ENCODE peak calls at places on chromosome 17, in eight cellular contexts. H is H7; N is SHP77; A is COR-L47; W is AG09319; K is activated effector memory CD4-positive, alpha-beta T cell treated with anti-CD3 and anti-CD28 coated beads, Interleukin-2, amount 50 U/mL, for 16 hours; E is astrocyte of the spinal cord; B is skeletal muscle cell. S is an unnamed sample.

GRCh38 chr17:46194393-46195216 is 1.4 kb upstream of the KANSL1 start:
- DNase-seq in H (peak; percentile 60), N (peak; percentile 60), A (no peak), W (no peak), K (peak; percentile 78), E (peak; percentile 50), B (no peak), S (peak; percentile 20)

GRCh38 chr17:55273579-55274370 is 9.0 kb downstream of the HLF start:
- DNase-seq in H (no peak), N (no peak), A (no peak), W (no peak), K (no peak), E (no peak), B (no peak), S (no peak)

GRCh38 chr17:8189041-8189710 is 804 bp downstream of the BORCS6 start:
- DNase-seq in H (no peak), N (peak; percentile 15), A (no peak), W (no peak), K (peak; percentile 74), E (no peak), B (no peak), S (no peak)

GRCh38 chr17:50662632-50663225 is 28.0 kb downstream of the ABCC3 start:
- DNase-seq in H (no peak), N (no peak), A (no peak), W (no peak), K (no peak), E (no peak), B (no peak), S (no peak)

GRCh38 chr17:40518401-40519088 is 17.1 kb upstream of the TNS4 start:
- DNase-seq in H (peak; percentile 68), N (no peak), A (no peak), W (no peak), K (peak; percentile 62), E (no peak), B (no peak), S (no peak)

GRCh38 chr17:3529817-3530741 is 27.5 kb downstream of the TRPV3 start:
- DNase-seq in H (peak; percentile 82), N (no peak), A (no peak), W (peak; percentile 2), K (no peak), E (peak; percentile 28), B (no peak), S (no peak)

GRCh38 chr17:66952031-66952524 is 12.4 kb upstream of the CACNG4 start:
- DNase-seq in H (no peak), N (no peak), A (no peak), W (peak; percentile 56), K (no peak), E (peak; percentile 7), B (peak; percentile 47), S (no peak)

GRCh38 chr17:41360291-41360995 is 9.2 kb downstream of the KRT33B start:
- DNase-seq in H (no peak), N (no peak), A (no peak), W (no peak), K (no peak), E (peak; percentile 17), B (no peak), S (no peak)

GRCh38 chr17:28950017-28950751 is 1.1 kb downstream of the PHF12 start:
- DNase-seq in H (peak; percentile 78), N (peak; percentile 15), A (peak; percentile 58), W (no peak), K (peak; percentile 85), E (peak; percentile 62), B (no peak), S (peak; percentile 39)

GRCh38 chr17:35749560-35750412 is 3.3 kb downstream of the GAS2L2 start:
- DNase-seq in H (peak; percentile 92), N (no peak), A (no peak), W (no peak), K (no peak), E (no peak), B (no peak), S (no peak)

GRCh38 chr17:12530126-12530525 is 135.6 kb upstream of the MYOCD start:
- DNase-seq in H (peak; percentile 9), N (no peak), A (no peak), W (no peak), K (no peak), E (no peak), B (no peak), S (no peak)

GRCh38 chr17:75271233-75271954 is 363 bp upstream of the MIF4GD start:
- DNase-seq in H (peak; percentile 99), N (peak; percentile 79), A (peak; percentile 74), W (no peak), K (peak; percentile 96), E (peak; percentile 49), B (no peak), S (peak; percentile 90)

GRCh38 chr17:81429353-81429774 is 34.1 kb downstream of the BAHCC1 start:
- DNase-seq in H (no peak), N (peak; percentile 84), A (peak; percentile 93), W (peak; percentile 47), K (no peak), E (peak; percentile 70), B (no peak), S (peak; percentile 97)

GRCh38 chr17:55437165-55437605 is 15.6 kb upstream of the MMD start:
- DNase-seq in H (no peak), N (no peak), A (no peak), W (no peak), K (no peak), E (no peak), B (no peak), S (no peak)